ENCODE peak calls at places on chromosomes 13 and 19, in nine cellular contexts. M is psoas muscle, I is tibial artery, F is right lobe of liver, A is K562, S is right cardiac atrium, P is lung, X is neuronal stem cell, Q is aorta. B is an unnamed sample. For H3K27me3 and H3K4me1, the result is how much of the 10 kb centered on the place peaks cover.

GRCh38 chr13:114319441-114319871 is 5.2 kb downstream of the CHAMP1 start:
- DNase-seq in S (no peak), I (no peak), Q (no peak), F (no peak), P (no peak), A (no peak), M (no peak), X (no peak), B (no peak)

GRCh38 chr19:47679922-47680857 is 33.0 kb upstream of the EHD2 start:
- DNase-seq in Q (no peak), A (no peak), X (no peak), P (no peak), M (no peak), I (no peak), F (no peak), S (no peak), B (no peak)

GRCh38 chr13:99196466-99197256 is 4.0 kb upstream of the UBAC2 start:
- DNase-seq in M (no peak), P (no peak), I (no peak), S (no peak), Q (no peak), F (no peak), A (no peak), X (no peak), B (no peak)

GRCh38 chr19:46487802-46488445 is 7.7 kb downstream of the PNMA8B start:
- DNase-seq in F (peak), A (peak), I (peak), P (peak), S (peak), M (peak), Q (peak), X (peak), B (peak)

GRCh38 chr19:13234518-13234917 is 84.3 kb downstream of the IER2 start:
- DNase-seq in Q (no peak), X (no peak), P (peak), F (peak), A (peak), S (no peak), M (peak), I (peak), B (no peak)

GRCh38 chr19:56885173-56885679 is 44.7 kb upstream of the PEG3 start:
- DNase-seq in F (no peak), I (no peak), Q (no peak), A (no peak), X (no peak), S (no peak), P (no peak), M (no peak), B (no peak)

GRCh38 chr13:45231722-45232121 is 30.9 kb upstream of the KCTD4 start:
- DNase-seq in F (no peak), M (no peak), A (peak), X (no peak), S (no peak), Q (no peak), P (no peak), I (no peak), B (no peak)

GRCh38 chr19:34428549-34429285 is 536 bp downstream of the UBA2 start:
- DNase-seq in F (peak), P (no peak), Q (peak), M (peak), A (peak), X (peak), S (peak), I (peak), B (peak)

GRCh38 chr13:85366759-85367417 is 432.3 kb downstream of the SLITRK6 start:
- DNase-seq in P (no peak), A (no peak), S (no peak), M (no peak), X (no peak), Q (no peak), I (no peak), F (no peak), B (no peak)

GRCh38 chr13:24323739-24324075 is 14.3 kb downstream of the C1QTNF9 start:
- DNase-seq in Q (no peak), P (no peak), I (no peak), S (no peak), A (no peak), M (no peak), X (no peak), F (no peak), B (no peak)

GRCh38 chr19:51462681-51463080 is 4.4 kb upstream of the SIGLEC8 start:
- DNase-seq in X (no peak), F (no peak), A (no peak), P (no peak), S (no peak), M (no peak), I (no peak), Q (no peak), B (no peak)

GRCh38 chr19:13621413-13621812 is 115.1 kb upstream of the CACNA1A start:
- DNase-seq in I (no peak), P (no peak), F (no peak), A (no peak), M (peak), X (no peak), S (no peak), Q (no peak), B (no peak)

GRCh38 chr19:4391701-4392543 is 8.4 kb downstream of the SH3GL1 start:
- DNase-seq in F (peak), A (no peak), M (peak), Q (no peak), S (peak), I (no peak), P (no peak), X (no peak), B (peak)

GRCh38 chr13:27795718-27796019 is 3.4 kb downstream of the GSX1 start:
- DNase-seq in I (no peak), M (no peak), Q (no peak), X (no peak), A (no peak), P (no peak), S (no peak), F (no peak), B (no peak)

GRCh38 chr13:29125934-29126424 is 305.8 kb downstream of the MTUS2 start:
- DNase-seq in I (no peak), X (no peak), P (no peak), S (no peak), F (no peak), Q (no peak), A (no peak), M (no peak), B (no peak)

GRCh38 chr13:47897411-47898050 is 103.5 kb downstream of the SUCLA2 start:
- DNase-seq in P (no peak), F (no peak), M (no peak), A (no peak), S (no peak), X (no peak), Q (no peak), I (no peak), B (no peak)

GRCh38 chr19:44846455-44847143 is 502 bp downstream of the NECTIN2 start:
- DNase-seq in P (no peak), F (peak), A (no peak), M (peak), X (peak), S (peak), I (no peak), Q (peak), B (peak)

GRCh38 chr13:43959291-43959690 is 79.6 kb downstream of the LACC1 start:
- DNase-seq in P (no peak), M (no peak), I (no peak), S (no peak), A (no peak), Q (no peak), F (no peak), X (no peak), B (no peak)

DNA sequence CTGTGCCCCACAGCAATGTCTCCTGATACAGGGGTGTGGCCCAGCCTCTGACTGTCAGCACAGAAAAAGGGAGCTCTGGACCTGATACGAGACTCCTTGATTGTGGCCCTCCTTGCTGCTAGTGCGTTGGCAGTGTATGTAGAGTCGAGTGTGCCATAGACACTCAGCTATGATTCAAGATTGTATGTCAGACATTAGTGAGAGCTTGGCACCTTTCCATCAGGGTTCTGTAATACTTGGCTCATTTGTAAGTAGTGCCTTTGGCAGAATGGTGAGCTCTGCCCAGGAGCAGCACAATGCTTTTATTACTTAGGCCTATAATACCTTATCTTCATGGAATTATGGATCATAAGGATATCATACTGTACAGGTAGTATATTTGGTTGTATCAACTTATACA is 83.4 kb downstream of the ATP8A2 start:
- DNase-seq in P (peak), F (no peak), A (no peak), I (no peak), Q (no peak), M (no peak), S (no peak), X (no peak), B (no peak)
- H3K27me3 ChIP-seq in P (under half), F (under half), A (under half), I (under half), Q (under half), M (under half), S (under half), X (under half), B (under half)

GRCh38 chr19:1906985-1907562 is 1.9 kb downstream of the ADAT3 start:
- DNase-seq in F (no peak), X (no peak), A (no peak), P (no peak), S (no peak), M (no peak), I (no peak), Q (no peak), B (no peak)
- H3K4me1 ChIP-seq in F (under half), X (under half), A (under half), P (under half), S (under half), M (under half), I (half or more), Q (under half), B (under half)

GRCh38 chr13:35475960-35476943 is at the start of gene MAB21L1:
- DNase-seq in S (peak), I (peak), X (peak), A (no peak), F (no peak), Q (peak), P (no peak), M (peak), B (peak)

GRCh38 chr13:35475131-35475959 is 1.1 kb downstream of the MAB21L1 start:
- DNase-seq in F (no peak), S (peak), P (no peak), M (peak), X (peak), A (no peak), I (peak), Q (peak), B (peak)

GRCh38 chr13:35471466-35472307 is 4.8 kb downstream of the MAB21L1 start:
- DNase-seq in P (no peak), M (no peak), I (no peak), S (peak), Q (no peak), F (no peak), A (no peak), X (peak), B (no peak)

GRCh38 chr13:35472308-35473008 is 4.0 kb downstream of the MAB21L1 start:
- DNase-seq in M (no peak), F (no peak), I (no peak), S (no peak), Q (no peak), P (no peak), X (no peak), A (no peak), B (no peak)

GRCh38 chr13:35474551-35474950 is 1.9 kb downstream of the MAB21L1 start:
- DNase-seq in F (no peak), Q (no peak), A (no peak), X (no peak), S (no peak), M (no peak), I (no peak), P (no peak), B (no peak)
- H3K27me3 ChIP-seq in F (under half), Q (under half), A (under half), X (half or more), S (under half), M (under half), I (under half), P (under half), B (under half)

GRCh38 chr19:1455002-1455335 is 5.0 kb downstream of the APC2 start:
- DNase-seq in S (no peak), I (no peak), X (no peak), M (no peak), F (no peak), Q (no peak), P (no peak), A (no peak), B (no peak)

GRCh38 chr19:1455336-1456120 is 5.6 kb downstream of the APC2 start:
- DNase-seq in I (no peak), Q (no peak), P (peak), F (no peak), S (peak), X (no peak), A (peak), M (no peak), B (no peak)

GRCh38 chr19:1451916-1452801 is 2.2 kb downstream of the APC2 start:
- DNase-seq in X (no peak), M (no peak), P (no peak), I (no peak), F (no peak), Q (no peak), S (no peak), A (no peak), B (no peak)

GRCh38 chr19:1452802-1453524 is 3.0 kb downstream of the APC2 start:
- DNase-seq in M (no peak), I (no peak), S (no peak), F (no peak), A (no peak), P (no peak), Q (no peak), X (no peak), B (no peak)

DNA sequence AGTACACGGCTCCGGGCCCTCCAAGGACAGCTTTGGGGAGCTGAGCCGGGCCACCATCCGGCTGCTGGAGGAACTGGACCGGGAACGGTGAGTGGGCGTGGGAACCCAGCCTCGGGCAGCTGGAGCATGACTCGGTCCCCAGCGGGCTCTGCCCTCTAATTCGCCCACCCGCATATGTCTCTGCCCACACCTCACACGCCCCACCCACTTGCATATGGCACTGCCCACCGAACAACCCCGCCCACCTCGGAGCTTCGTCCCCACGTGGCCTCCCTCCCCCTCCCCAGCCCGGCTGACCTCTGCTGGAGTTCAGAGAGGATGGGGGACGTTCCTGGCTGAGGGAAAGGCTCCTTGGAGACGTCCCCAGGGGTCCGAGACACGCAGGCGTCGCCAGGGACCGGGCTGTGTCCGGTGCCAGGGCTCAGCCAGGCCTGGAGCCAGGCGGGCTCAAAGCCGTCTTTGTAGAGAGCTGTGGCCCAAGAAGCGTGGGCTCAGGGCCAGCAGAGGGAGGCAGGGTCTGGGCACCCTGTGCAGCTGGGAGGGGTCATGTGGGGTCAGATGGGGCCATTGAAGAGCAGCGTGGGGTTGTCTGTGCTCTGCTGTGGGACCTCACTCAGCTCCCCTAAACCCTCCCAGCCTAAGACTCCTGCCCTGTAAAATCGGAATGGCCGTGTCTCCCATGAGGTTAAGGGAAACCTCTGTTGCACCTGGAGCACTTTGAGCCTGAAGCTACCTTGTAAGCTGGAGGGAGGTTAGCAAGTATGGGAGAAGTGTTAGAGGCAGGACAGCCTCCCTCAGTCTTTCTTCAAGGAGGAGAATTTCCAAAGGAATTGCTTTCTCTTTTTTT is 3.8 kb downstream of the APC2 start:
- DNase-seq in F (no peak), Q (no peak), X (no peak), M (no peak), I (no peak), P (no peak), S (peak), A (no peak), B (peak)
- H3K4me1 ChIP-seq in F (under half), Q (under half), X (under half), M (under half), I (half or more), P (under half), S (under half), A (under half), B (under half)

GRCh38 chr19:29527500-29528328 is 1.9 kb downstream of the VSTM2B start:
- DNase-seq in P (no peak), S (no peak), F (no peak), I (no peak), M (no peak), Q (peak), X (no peak), A (no peak), B (no peak)
- H3K27me3 ChIP-seq in P (half or more), S (under half), F (under half), I (half or more), M (half or more), Q (under half), X (half or more), A (under half), B (half or more)

GRCh38 chr13:112726018-112726767 is 36.4 kb downstream of the ATP11A start:
- DNase-seq in I (peak), M (no peak), F (peak), A (no peak), P (no peak), Q (no peak), S (peak), X (no peak), B (no peak)

GRCh38 chr13:112727581-112727980 is 37.7 kb downstream of the ATP11A start:
- DNase-seq in X (no peak), M (no peak), I (peak), P (no peak), F (no peak), S (no peak), A (no peak), Q (no peak), B (no peak)

GRCh38 chr13:112723771-112724170 is 33.9 kb downstream of the ATP11A start:
- DNase-seq in A (no peak), Q (no peak), P (no peak), M (no peak), I (peak), X (no peak), F (no peak), S (no peak), B (peak)

GRCh38 chr13:112724788-112725345 is 35.0 kb downstream of the ATP11A start:
- DNase-seq in X (no peak), Q (no peak), A (no peak), M (no peak), S (no peak), I (peak), P (no peak), F (peak), B (no peak)

GRCh38 chr13:112725346-112726017 is 35.6 kb downstream of the ATP11A start:
- DNase-seq in F (peak), A (no peak), Q (no peak), S (peak), M (peak), P (no peak), I (peak), X (no peak), B (no peak)
- H3K4me1 ChIP-seq in F (under half), A (under half), Q (under half), S (under half), M (half or more), P (under half), I (under half), X (under half), B (half or more)

DNA sequence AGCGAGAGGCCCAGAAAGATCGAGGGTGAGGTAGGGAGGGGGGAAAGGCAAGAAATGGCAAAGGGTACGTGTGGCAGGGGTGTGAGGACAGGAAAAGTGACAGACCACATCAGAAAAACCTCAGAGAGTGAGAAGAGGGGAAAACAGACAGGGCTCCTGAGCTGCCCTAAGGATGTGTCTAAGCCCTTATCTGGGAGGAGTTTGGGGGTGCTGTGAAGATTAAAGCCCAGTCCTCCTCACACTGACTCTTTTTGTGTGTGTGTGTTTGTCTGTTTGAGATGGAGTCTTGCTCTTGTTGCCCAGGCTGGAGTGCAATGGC is 703 bp upstream of the PTH2 start:
- DNase-seq in X (no peak), S (no peak), P (no peak), I (no peak), F (no peak), Q (no peak), A (no peak), M (no peak), B (no peak)
- H3K27me3 ChIP-seq in X (half or more), S (under half), P (under half), I (half or more), F (under half), Q (under half), A (under half), M (half or more), B (half or more)

DNA sequence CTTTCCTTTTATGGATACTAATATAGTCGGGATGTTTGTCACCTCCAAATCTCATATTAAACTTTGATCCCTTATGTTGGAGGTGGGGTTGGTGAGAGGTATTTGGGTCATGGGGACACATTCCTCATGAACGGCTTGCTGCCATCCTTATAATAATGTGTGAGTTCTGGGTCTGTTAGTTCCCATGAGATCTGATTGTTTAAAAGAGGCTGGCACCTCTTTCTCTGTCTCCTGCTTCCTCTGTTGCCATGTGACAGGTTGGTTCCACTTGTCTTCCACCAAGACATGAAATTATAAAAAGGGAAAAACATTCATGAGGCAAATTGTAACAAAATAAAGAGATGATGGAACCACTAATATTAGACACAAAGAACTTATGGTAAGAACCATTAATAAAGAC is 107.8 kb upstream of the ATXN8OS start:
- DNase-seq in P (no peak), S (no peak), A (no peak), M (no peak), I (no peak), X (no peak), F (no peak), Q (no peak), B (no peak)
- H3K4me1 ChIP-seq in P (under half), S (under half), A (under half), M (under half), I (under half), X (under half), F (under half), Q (under half), B (under half)

B was measured in heart left ventricle.